ENCODE peak calls at places on chromosomes 1 and 21, in five cellular contexts. I is aorta, P is neural progenitor cell, S is neuronal stem cell, Z is heart left ventricle. E is an unnamed sample. For H3K36me3, the result is how much of the 10 kb centered on the place peaks cover.

GRCh38 chr1:111801071-111801850 is 45.6 kb downstream of the DDX20 start:
- DNase-seq in Z (peak), P (peak), I (no peak), S (no peak), E (no peak)

GRCh38 chr1:26075421-26076144 is 8.2 kb upstream of the TRIM63 start:
- DNase-seq in S (no peak), Z (peak), I (no peak), P (no peak), E (no peak)

GRCh38 chr1:162765788-162766187 is 24.7 kb upstream of the HSD17B7 start:
- DNase-seq in P (no peak), Z (no peak), S (no peak), I (no peak), E (no peak)

GRCh38 chr1:47191940-47192457 is 2.2 kb upstream of the PDZK1IP1 start:
- DNase-seq in Z (no peak), S (no peak), I (peak), P (no peak), E (no peak)

GRCh38 chr1:15836772-15837669 is 10.5 kb upstream of the SPEN start:
- DNase-seq in I (peak), P (peak), Z (peak), S (no peak), E (no peak)

GRCh38 chr1:6410248-6410893 is 9.3 kb downstream of the HES2 start:
- DNase-seq in P (peak), I (no peak), Z (no peak), S (no peak), E (no peak)

GRCh38 chr1:56508523-56508983 is 70.8 kb downstream of the PLPP3 start:
- DNase-seq in I (no peak), Z (peak), S (no peak), P (no peak), E (no peak)

GRCh38 chr1:27116210-27116609 is 38.7 kb downstream of the SLC9A1 start:
- DNase-seq in P (no peak), I (no peak), S (no peak), Z (peak), E (no peak)

GRCh38 chr1:64915381-64916274 is 50.7 kb downstream of the JAK1 start:
- DNase-seq in S (no peak), I (no peak), Z (no peak), P (no peak), E (no peak)

GRCh38 chr1:209689484-209689883 is 14.3 kb downstream of the G0S2 start:
- DNase-seq in I (no peak), S (no peak), P (no peak), Z (no peak), E (peak)

GRCh38 chr21:26946744-26947446 is 20.0 kb downstream of the ADAMTS5 start:
- DNase-seq in Z (no peak), I (no peak), P (no peak), S (no peak), E (no peak)

GRCh38 chr1:201475915-201476669 is 7.1 kb upstream of the PHLDA3 start:
- DNase-seq in Z (no peak), P (no peak), I (no peak), S (no peak), E (no peak)

GRCh38 chr21:46214478-46215340 is 13.9 kb downstream of the LSS start:
- DNase-seq in P (no peak), S (no peak), Z (no peak), I (peak), E (no peak)

GRCh38 chr1:36829066-36829465 is 205.2 kb downstream of the GRIK3 start:
- DNase-seq in P (no peak), I (no peak), S (no peak), Z (no peak), E (no peak)

GRCh38 chr1:205497351-205497750 is 7.1 kb upstream of the CDK18 start:
- DNase-seq in P (no peak), S (no peak), Z (no peak), I (no peak), E (no peak)

GRCh38 chr1:208461680-208462079 is 217.5 kb upstream of the PLXNA2 start:
- DNase-seq in S (no peak), I (no peak), Z (no peak), P (peak), E (no peak)

GRCh38 chr21:38277501-38278111 is 20.8 kb downstream of the KCNJ15 start:
- DNase-seq in Z (peak), S (no peak), P (no peak), I (no peak), E (peak)

GRCh38 chr1:221439734-221440436 is 302.0 kb downstream of the DUSP10 start:
- DNase-seq in S (no peak), Z (no peak), P (no peak), I (no peak), E (peak)

GRCh38 chr1:191457889-191458288 is 700.4 kb upstream of the RGS18 start:
- DNase-seq in S (no peak), Z (no peak), I (no peak), P (no peak), E (no peak)

GRCh38 chr1:221810406-221810805 is 68.5 kb upstream of the DUSP10 start:
- DNase-seq in S (no peak), I (no peak), Z (no peak), P (no peak), E (no peak)

GRCh38 chr1:40143891-40144575 is 17.2 kb upstream of the RLF start:
- DNase-seq in P (peak), Z (peak), S (peak), I (no peak), E (peak)

GRCh38 chr1:107196973-107197562 is 56.2 kb downstream of the NTNG1 start:
- DNase-seq in S (peak), Z (no peak), P (peak), I (no peak), E (peak)

GRCh38 chr1:71521655-71522264 is 440.9 kb upstream of the ZRANB2 start:
- DNase-seq in Z (peak), P (peak), I (no peak), S (peak), E (peak)

GRCh38 chr1:205777994-205778393 is 2.7 kb upstream of the RAB29 start:
- DNase-seq in I (no peak), P (no peak), Z (no peak), S (no peak), E (no peak)

GRCh38 chr1:172851871-172852270 is 193.0 kb downstream of the FASLG start:
- DNase-seq in S (no peak), P (no peak), I (no peak), Z (no peak), E (no peak)

GRCh38 chr1:183993132-183993531 is 44.4 kb downstream of the COLGALT2 start:
- DNase-seq in P (no peak), I (no peak), Z (no peak), S (no peak), E (no peak)

GRCh38 chr1:54413295-54413694 is 7.1 kb upstream of the SSBP3 start:
- DNase-seq in S (no peak), Z (peak), P (no peak), I (no peak), E (no peak)

GRCh38 chr1:222547260-222547614 is 667 bp downstream of the HHIPL2 start:
- DNase-seq in S (no peak), I (no peak), Z (no peak), P (no peak), E (no peak)

GRCh38 chr1:167152192-167152876 is 58.5 kb downstream of the STYXL2 start:
- DNase-seq in Z (no peak), S (no peak), P (no peak), I (no peak), E (no peak)

GRCh38 chr1:208231929-208232360 is 12.2 kb downstream of the PLXNA2 start:
- DNase-seq in P (peak), Z (no peak), I (no peak), S (no peak), E (no peak)

GRCh38 chr1:181936269-181936668 is 125.2 kb downstream of the ZNF648 start:
- DNase-seq in S (no peak), Z (no peak), P (no peak), I (no peak), E (no peak)

GRCh38 chr1:31421404-31422040 is 8.5 kb downstream of the SERINC2 start:
- DNase-seq in I (no peak), Z (no peak), P (peak), S (peak), E (no peak)

DNA sequence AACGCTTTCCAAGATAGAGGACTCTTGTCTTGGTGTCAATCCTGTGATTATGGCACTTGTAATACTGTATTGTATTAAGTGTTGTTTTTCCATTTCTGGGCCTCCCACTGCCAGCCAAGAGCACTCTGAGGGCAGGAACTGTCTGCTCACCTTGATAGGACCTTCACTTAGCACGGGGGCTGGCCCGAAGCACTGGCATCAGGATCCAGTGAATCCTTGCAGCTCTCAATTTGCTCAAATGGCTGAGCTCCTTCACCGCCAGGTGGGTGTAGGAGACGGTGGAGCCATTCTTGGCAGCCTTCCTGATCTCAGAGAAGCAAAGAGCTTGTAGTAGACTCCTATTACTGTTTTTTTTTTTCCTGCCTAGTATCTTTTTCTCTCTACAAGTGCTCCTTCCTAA is 17.7 kb downstream of the MECR start:
- DNase-seq in I (peak), S (no peak), P (no peak), Z (no peak), E (no peak)
- H3K36me3 ChIP-seq in I (under half), S (half or more), P (under half), Z (half or more), E (under half)

DNA sequence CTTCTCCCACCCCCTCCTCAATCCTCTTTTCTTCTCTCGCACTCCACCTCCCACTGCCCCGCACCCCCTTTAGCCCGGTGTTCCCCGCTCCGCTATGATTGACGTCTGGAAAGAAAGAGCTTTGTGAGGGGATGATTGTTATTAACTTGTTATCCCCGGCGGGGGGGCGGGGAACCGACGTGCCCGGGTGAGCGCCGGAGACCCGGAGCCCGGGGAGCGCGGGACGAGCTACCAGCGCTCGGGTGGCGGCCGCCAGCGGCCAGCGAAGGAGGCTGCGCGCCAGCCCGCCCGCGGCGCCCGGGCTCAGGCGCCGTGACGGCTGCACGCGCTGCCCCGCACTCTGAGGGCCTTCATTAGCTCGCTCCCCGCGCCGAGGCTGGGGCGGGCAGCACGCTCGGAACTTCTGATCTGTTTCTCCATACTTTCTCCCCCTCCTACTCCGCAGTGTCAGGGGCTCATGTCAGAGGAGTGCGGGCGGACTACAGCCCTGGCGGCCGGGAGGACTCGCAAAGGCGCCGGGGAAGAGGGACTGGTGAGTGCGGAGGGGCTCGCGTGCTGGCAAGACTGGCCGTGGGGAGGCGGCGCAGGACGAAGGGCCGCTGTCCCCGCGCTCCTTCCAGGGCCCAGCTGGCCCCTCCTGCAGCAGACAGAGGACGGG is 2.1 kb downstream of the LHX8 start:
- DNase-seq in Z (no peak), P (peak), I (no peak), S (peak), E (no peak)
- H3K4me3 ChIP-seq in Z (no peak), P (peak), I (peak), S (peak), E (no peak)

GRCh38 chr1:3821004-3821933 is 25.0 kb upstream of the LRRC47 start:
- DNase-seq in P (no peak), S (no peak), I (peak), Z (no peak), E (peak)

GRCh38 chr1:3819626-3820245 is 23.4 kb upstream of the LRRC47 start:
- DNase-seq in I (peak), S (no peak), P (no peak), Z (no peak), E (no peak)

GRCh38 chr1:3822421-3822820 is 26.1 kb upstream of the LRRC47 start:
- DNase-seq in I (peak), P (no peak), Z (no peak), S (no peak), E (no peak)

GRCh38 chr1:3820316-3820715 is 24.0 kb upstream of the LRRC47 start:
- DNase-seq in Z (no peak), S (no peak), P (no peak), I (peak), E (no peak)

GRCh38 chr1:3821934-3822307 is 25.6 kb upstream of the LRRC47 start:
- DNase-seq in P (no peak), Z (no peak), I (peak), S (no peak), E (no peak)
- H3K36me3 ChIP-seq in P (under half), Z (half or more), I (under half), S (half or more), E (under half)

GRCh38 chr1:18230840-18231239 is 123.2 kb downstream of the IGSF21 start:
- DNase-seq in P (no peak), I (no peak), S (no peak), Z (no peak), E (no peak)

GRCh38 chr1:18232052-18232451 is 124.5 kb downstream of the IGSF21 start:
- DNase-seq in S (no peak), I (no peak), Z (no peak), P (no peak), E (no peak)

GRCh38 chr1:18225236-18225904 is 117.8 kb downstream of the IGSF21 start:
- DNase-seq in S (no peak), I (no peak), Z (no peak), P (no peak), E (no peak)

GRCh38 chr1:18233176-18233864 is 125.7 kb downstream of the IGSF21 start:
- DNase-seq in P (no peak), S (no peak), I (no peak), Z (no peak), E (no peak)

GRCh38 chr1:18229620-18230019 is 122.0 kb downstream of the IGSF21 start:
- DNase-seq in I (no peak), P (no peak), S (no peak), Z (no peak), E (no peak)
- H3K4me3 ChIP-seq in I (no peak), P (no peak), S (no peak), Z (no peak), E (no peak)